ENCODE peak calls at places on chromosomes 6 and 20, in five cellular contexts. B, G, H, T and V are unnamed samples.
A peak's percentile ranks its signal among the peaks of the same experiment; 100 is the strongest.

GRCh38 chr20:9359561-9360308 is 154.7 kb upstream of the LAMP5 start:
- DNase-seq in T (peak; percentile 47), H (peak; percentile 55), B (peak; percentile 60), G (peak; percentile 70), V (no peak)

GRCh38 chr20:61932199-61932592 is 133.5 kb downstream of the TAF4 start:
- DNase-seq in T (no peak), H (no peak), G (no peak), B (no peak), V (no peak)

GRCh38 chr6:139186242-139186641 is 51.4 kb downstream of the HECA start:
- DNase-seq in B (no peak), G (no peak), T (no peak), H (no peak), V (no peak)

GRCh38 chr6:37820713-37821069 is 1.2 kb downstream of the ZFAND3 start:
- DNase-seq in T (no peak), B (no peak), G (no peak), H (no peak), V (no peak)

GRCh38 chr6:129402244-129402643 is 307.7 kb downstream of the ARHGAP18 start:
- DNase-seq in B (no peak), H (no peak), G (peak; percentile 16), T (no peak), V (no peak)

GRCh38 chr6:55776131-55776530 is 99.3 kb downstream of the BMP5 start:
- DNase-seq in H (no peak), B (no peak), T (no peak), G (no peak), V (no peak)

GRCh38 chr6:34094474-34095135 is 51.3 kb downstream of the GRM4 start:
- DNase-seq in B (no peak), H (no peak), G (no peak), T (no peak), V (no peak)

GRCh38 chr20:1945134-1945618 is 48.7 kb downstream of the PDYN start:
- DNase-seq in T (no peak), G (no peak), B (no peak), H (peak; percentile 36), V (no peak)

GRCh38 chr20:50303573-50304500 is 113.2 kb downstream of the CEBPB start:
- DNase-seq in T (peak; percentile 52), B (no peak), G (peak; percentile 85), H (peak; percentile 81), V (no peak)

GRCh38 chr20:2234788-2235187 is 61.0 kb upstream of the TGM3 start:
- DNase-seq in H (no peak), G (no peak), B (no peak), T (no peak), V (no peak)

GRCh38 chr6:80460396-80460912 is 354.0 kb downstream of the BCKDHB start:
- DNase-seq in B (no peak), T (no peak), H (no peak), G (peak; percentile 47), V (no peak)

GRCh38 chr6:80449756-80450155 is 343.3 kb downstream of the BCKDHB start:
- DNase-seq in H (no peak), B (no peak), T (no peak), G (no peak), V (no peak)

GRCh38 chr6:80457044-80457933 is 350.8 kb downstream of the BCKDHB start:
- DNase-seq in H (peak; percentile 17), B (no peak), T (peak; percentile 65), G (peak; percentile 98), V (peak; percentile 40)

GRCh38 chr6:80454197-80454596 is 347.7 kb downstream of the BCKDHB start:
- DNase-seq in G (peak; percentile 92), B (no peak), H (no peak), T (no peak), V (peak; percentile 25)

GRCh38 chr6:80454661-80455365 is 348.3 kb downstream of the BCKDHB start:
- DNase-seq in B (no peak), T (no peak), H (no peak), G (peak; percentile 38), V (no peak)
- TF ChIP-seq POLR2A in B (no peak), T (no peak), H (no peak), G (no peak), V (no peak)

DNA sequence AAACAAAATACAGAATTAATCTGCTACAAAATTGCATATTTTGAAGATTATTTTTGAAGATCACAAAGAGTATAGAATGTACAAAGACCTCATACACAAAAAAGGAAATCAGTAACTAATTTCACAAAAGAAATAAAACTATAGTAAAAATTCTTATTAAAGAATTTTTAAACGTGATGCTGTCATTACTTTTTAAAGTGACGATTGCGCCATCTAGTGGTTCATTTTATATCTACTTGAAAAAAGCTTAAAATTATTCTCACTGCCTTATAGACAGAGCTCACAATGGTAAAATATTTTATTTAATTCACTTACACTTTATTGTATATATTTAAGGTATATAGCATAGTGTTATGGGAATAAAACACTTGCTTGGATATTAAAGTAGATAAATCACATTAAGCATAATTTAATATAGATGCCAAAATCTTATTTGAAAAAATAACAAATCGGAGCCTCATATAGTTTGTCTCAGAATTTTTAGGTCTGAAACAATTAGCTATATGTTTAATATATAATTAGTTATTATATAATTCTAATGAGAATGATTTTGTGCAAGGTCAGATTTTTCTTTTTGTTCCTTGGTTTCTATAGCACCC is 128.8 kb downstream of the PHF3 start:
- DNase-seq in G (peak; percentile 52), B (no peak), H (no peak), T (no peak), V (no peak)
- TF ChIP-seq POLR2A in G (no peak), B (no peak), H (no peak), T (no peak), V (no peak)

GRCh38 chr6:111603648-111604047 is 2.0 kb downstream of the TRAF3IP2 start:
- DNase-seq in B (no peak), T (no peak), H (no peak), G (peak; percentile 34), V (no peak)

GRCh38 chr6:111604259-111605099 is 1.2 kb downstream of the TRAF3IP2 start:
- DNase-seq in T (peak; percentile 34), H (peak; percentile 56), G (peak; percentile 80), B (no peak), V (no peak)

GRCh38 chr6:111607279-111607678 is 1.6 kb upstream of the TRAF3IP2 start:
- DNase-seq in T (no peak), B (no peak), H (no peak), G (no peak), V (no peak)

GRCh38 chr6:111606620-111607115 is 990 bp upstream of the TRAF3IP2 start:
- DNase-seq in T (no peak), H (no peak), G (no peak), B (no peak), V (no peak)

DNA sequence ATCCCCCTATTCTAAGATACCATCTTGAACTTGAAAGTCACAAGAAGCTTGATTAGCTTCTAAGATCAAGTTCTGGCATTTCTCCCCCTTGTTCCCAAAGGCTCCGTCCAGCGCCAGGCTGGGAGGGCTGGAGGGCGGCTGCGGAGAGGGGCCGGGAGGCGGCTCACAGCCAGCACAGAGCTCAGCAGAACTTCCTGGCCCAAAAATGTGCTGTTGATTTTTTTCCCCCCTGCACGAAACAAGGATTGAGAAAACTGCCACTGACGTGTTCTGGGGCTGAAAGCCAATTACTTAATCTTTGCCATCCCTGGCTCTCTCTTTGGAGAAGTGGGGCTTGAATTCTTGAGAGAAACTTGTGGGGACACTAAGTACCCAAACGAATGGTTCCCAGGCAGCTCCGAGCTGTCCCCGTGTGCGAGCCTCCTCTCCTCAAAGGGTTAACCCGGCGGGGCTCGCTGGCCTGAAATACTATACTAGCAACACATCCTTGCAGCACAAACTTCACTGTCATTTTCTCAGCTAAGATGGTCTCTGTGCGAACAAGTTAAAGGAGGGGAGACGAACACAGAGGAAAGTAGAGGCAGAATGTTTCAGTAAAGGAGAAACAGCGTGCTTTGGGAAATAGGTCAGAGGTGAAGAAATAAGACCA is 454 bp downstream of the TRAF3IP2 start:
- DNase-seq in H (peak; percentile 64), B (peak; percentile 31), T (peak; percentile 58), G (peak; percentile 86), V (no peak)
- TF ChIP-seq POLR2A in H (no peak), B (no peak), T (peak; percentile 16), G (no peak), V (peak; percentile 2)

DNA sequence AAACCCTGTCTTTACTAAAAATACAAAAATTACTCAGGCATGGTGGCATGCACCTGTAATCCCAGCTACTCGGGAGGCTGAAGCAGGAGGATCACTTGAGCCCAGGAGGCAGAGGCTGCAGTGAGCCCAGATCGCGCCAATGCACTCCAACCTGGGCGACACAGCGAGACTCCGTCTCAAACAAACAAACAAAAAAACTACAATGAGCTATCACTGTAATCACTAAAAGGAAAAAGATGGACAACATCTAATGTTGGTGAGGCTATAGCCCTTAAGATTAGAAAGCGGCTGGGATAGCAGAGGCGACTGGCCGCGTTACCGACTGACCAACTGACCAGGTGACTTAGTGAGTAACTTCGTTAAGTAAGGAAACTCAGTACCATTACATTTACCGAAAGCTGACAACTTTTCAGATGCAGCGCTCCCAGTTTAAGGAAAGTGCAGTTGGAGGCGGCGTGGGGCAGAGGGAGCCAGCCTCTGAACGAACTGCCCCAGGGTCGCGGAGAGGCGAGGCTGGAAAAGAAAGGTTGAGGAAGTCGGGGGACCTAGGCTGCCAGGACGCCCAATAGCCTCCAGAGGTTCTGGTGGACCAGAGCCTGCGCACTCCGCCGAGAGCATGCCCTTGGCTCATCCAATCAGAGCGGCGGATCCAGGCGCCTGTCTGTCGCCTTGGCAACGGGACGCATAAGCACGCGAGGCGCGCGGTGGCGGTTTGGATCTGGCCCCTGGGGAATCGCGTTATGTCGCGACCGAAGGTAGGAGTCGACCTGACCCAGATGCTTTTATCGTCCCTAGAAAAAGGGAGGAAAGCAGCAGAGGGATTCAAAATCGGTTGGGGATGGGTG is 8.9 kb downstream of the TTLL9 start:
- DNase-seq in G (peak; percentile 92), T (peak; percentile 96), H (peak; percentile 93), B (peak; percentile 98), V (peak; percentile 98)
- TF ChIP-seq POLR2A in G (no peak), T (peak; percentile 58), H (peak; percentile 31), B (peak; percentile 88), V (peak; percentile 88)

GRCh38 chr6:117205876-117206275 is 59.5 kb upstream of the VGLL2 start:
- DNase-seq in G (no peak), H (no peak), B (no peak), T (no peak), V (no peak)

GRCh38 chr6:117204903-117205302 is 60.5 kb upstream of the VGLL2 start:
- DNase-seq in T (no peak), B (no peak), G (no peak), H (no peak), V (no peak)

GRCh38 chr6:117195728-117196127 is 69.6 kb upstream of the VGLL2 start:
- DNase-seq in H (no peak), B (no peak), T (no peak), G (no peak), V (no peak)

GRCh38 chr6:117194978-117195377 is 70.4 kb upstream of the VGLL2 start:
- DNase-seq in B (no peak), H (no peak), G (no peak), T (no peak), V (no peak)

GRCh38 chr6:117200067-117200466 is 65.3 kb upstream of the VGLL2 start:
- DNase-seq in T (no peak), H (no peak), B (no peak), G (no peak), V (no peak)
- TF ChIP-seq POLR2A in T (no peak), H (no peak), B (no peak), G (no peak), V (no peak)